ENCODE peak calls at places on chromosomes 11 and 22, in seven cellular contexts. C is Karpas-422, V is GM23248, T is cardiac muscle cell, X is fibroblast of villous mesenchyme, P is NB4, I is kidney. F is an unnamed sample.

GRCh38 chr11:33521384-33521783 is 179.2 kb downstream of the C11orf91 start:
- DNase-seq in C (no peak), V (no peak), P (no peak), T (no peak), I (no peak), X (no peak), F (no peak)

GRCh38 chr11:62792193-62792575 is 378 bp upstream of the TMEM223 start:
- DNase-seq in P (peak), T (peak), V (no peak), I (peak), C (no peak), X (no peak), F (no peak)

GRCh38 chr11:6862961-6863360 is at the start of gene OR10A2:
- DNase-seq in T (peak), I (no peak), V (peak), P (no peak), X (no peak), C (no peak), F (peak)

GRCh38 chr11:109697140-109697843 is 275.3 kb downstream of the C11orf87 start:
- DNase-seq in T (peak), X (peak), C (peak), P (peak), V (peak), I (no peak), F (peak)

GRCh38 chr11:121250843-121251242 is 41.7 kb upstream of the SC5D start:
- DNase-seq in I (no peak), T (no peak), P (no peak), X (no peak), C (no peak), V (peak), F (no peak)

GRCh38 chr11:106974831-106975230 is 43.4 kb downstream of the GUCY1A2 start:
- DNase-seq in T (no peak), C (no peak), X (no peak), P (no peak), I (no peak), V (peak), F (no peak)

GRCh38 chr11:58193403-58193802 is 4.5 kb downstream of the OR9Q2 start:
- DNase-seq in P (no peak), I (no peak), X (no peak), C (no peak), T (no peak), V (no peak), F (no peak)

GRCh38 chr22:39478461-39478860 is 21.6 kb downstream of the MGAT3 start:
- DNase-seq in C (no peak), V (peak), I (peak), P (peak), X (no peak), T (peak), F (no peak)

GRCh38 chr11:120344302-120345004 is 8.2 kb downstream of the ARHGEF12 start:
- DNase-seq in X (peak), C (peak), T (no peak), V (peak), I (no peak), P (peak), F (no peak)

GRCh38 chr22:46557736-46558480 is 20.5 kb upstream of the CELSR1 start:
- DNase-seq in X (no peak), P (no peak), I (peak), V (no peak), C (no peak), T (no peak), F (no peak)

GRCh38 chr11:8777907-8778767 is 95.5 kb downstream of the RPL27A start:
- DNase-seq in V (peak), X (peak), I (no peak), C (no peak), T (no peak), P (no peak), F (peak)

GRCh38 chr11:117039897-117040296 is 58.3 kb downstream of the SIK3 start:
- DNase-seq in I (no peak), P (no peak), C (no peak), V (peak), X (no peak), T (no peak), F (no peak)

GRCh38 chr22:29798318-29798717 is 31.1 kb downstream of the UQCR10 start:
- DNase-seq in I (no peak), T (no peak), C (no peak), X (peak), V (no peak), P (peak), F (no peak)

GRCh38 chr11:110091995-110092576 is 1.1 kb upstream of the ZC3H12C start:
- DNase-seq in I (no peak), P (peak), C (no peak), X (no peak), V (peak), T (no peak), F (no peak)

GRCh38 chr11:128692750-128693578 is 908 bp upstream of the FLI1 start:
- DNase-seq in I (peak), P (peak), V (peak), C (no peak), T (no peak), X (peak), F (no peak)

GRCh38 chr11:46116007-46116711 is 5.1 kb downstream of the PHF21A start:
- DNase-seq in V (no peak), T (no peak), C (no peak), I (no peak), X (no peak), P (no peak), F (no peak)

GRCh38 chr11:120240866-120241265 is 926 bp downstream of the POU2F3 start:
- DNase-seq in T (no peak), X (no peak), C (no peak), P (no peak), V (no peak), I (no peak), F (no peak)

GRCh38 chr11:94553938-94554337 is 10.2 kb downstream of the FUT4 start:
- DNase-seq in V (peak), I (no peak), X (peak), C (no peak), T (no peak), P (peak), F (no peak)

GRCh38 chr11:106491751-106492150 is 414.3 kb downstream of the AASDHPPT start:
- DNase-seq in I (no peak), T (no peak), P (no peak), X (no peak), C (no peak), V (no peak), F (no peak)

GRCh38 chr11:80702264-80702663 is 1261.4 kb upstream of the TENM4 start:
- DNase-seq in C (no peak), I (no peak), V (no peak), P (no peak), T (no peak), X (peak), F (no peak)

GRCh38 chr11:774873-775592 is 2.3 kb downstream of the GATD1 start:
- DNase-seq in X (no peak), I (peak), C (no peak), P (no peak), T (no peak), V (peak), F (no peak)
- H3K4me3 ChIP-seq in X (peak), I (no peak), C (no peak), P (no peak), T (no peak), V (peak), F (peak)

GRCh38 chr11:122977455-122978302 is 4.0 kb downstream of the BSX start:
- DNase-seq in X (no peak), V (peak), P (no peak), T (peak), I (no peak), C (no peak), F (no peak)
- H3K4me3 ChIP-seq in X (no peak), V (peak), P (no peak), T (peak), I (no peak), C (no peak), F (no peak)

GRCh38 chr11:47857485-47858168 is 9.5 kb upstream of the NUP160 start:
- DNase-seq in X (no peak), P (no peak), T (no peak), I (no peak), V (no peak), C (peak), F (no peak)
- H3K4me3 ChIP-seq in X (no peak), P (no peak), T (no peak), I (no peak), V (peak), C (peak), F (no peak)

GRCh38 chr11:13927496-13927895 is 35.0 kb upstream of the SPON1 start:
- DNase-seq in P (no peak), I (no peak), T (no peak), X (no peak), C (no peak), V (no peak), F (no peak)

GRCh38 chr11:13929551-13929950 is 33.0 kb upstream of the SPON1 start:
- DNase-seq in V (no peak), T (peak), X (no peak), I (no peak), P (no peak), C (no peak), F (no peak)

GRCh38 chr11:13928566-13929251 is 33.8 kb upstream of the SPON1 start:
- DNase-seq in T (no peak), X (peak), P (peak), V (peak), I (no peak), C (no peak), F (no peak)

DNA sequence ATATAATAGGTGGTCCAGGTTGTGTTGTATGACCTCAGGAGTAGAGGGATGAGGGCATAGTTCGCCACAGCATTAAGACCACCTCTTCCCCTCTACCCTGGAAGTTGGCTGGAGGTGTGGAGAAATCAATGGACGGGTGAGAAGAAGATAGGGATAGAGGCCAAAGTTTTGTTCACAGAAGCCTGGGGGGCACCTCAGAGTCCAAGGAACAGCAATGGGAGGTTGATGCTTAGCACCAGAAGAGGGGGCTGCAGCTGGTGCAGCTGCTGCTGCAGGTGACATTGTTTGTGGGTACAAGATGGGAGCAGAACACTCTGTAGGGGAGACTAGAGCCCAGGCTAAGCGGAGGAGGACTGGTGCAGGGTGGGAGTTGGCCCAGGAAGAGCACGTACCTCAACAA is 31.2 kb upstream of the SPON1 start:
- DNase-seq in C (no peak), T (no peak), V (no peak), X (no peak), P (no peak), I (no peak), F (no peak)
- H3K4me3 ChIP-seq in C (no peak), T (no peak), V (no peak), X (no peak), P (no peak), I (no peak), F (no peak)

GRCh38 chr11:64059339-64060176 is 23.8 kb downstream of the FLRT1 start:
- DNase-seq in T (no peak), P (no peak), C (no peak), X (no peak), I (no peak), V (no peak), F (no peak)

GRCh38 chr11:64062185-64063039 is 26.7 kb downstream of the FLRT1 start:
- DNase-seq in T (no peak), P (no peak), C (no peak), V (no peak), X (no peak), I (no peak), F (no peak)

GRCh38 chr11:64058494-64058893 is 22.8 kb downstream of the FLRT1 start:
- DNase-seq in T (no peak), X (no peak), P (no peak), V (no peak), I (no peak), C (no peak), F (no peak)

GRCh38 chr11:64060861-64061444 is 25.2 kb downstream of the FLRT1 start:
- DNase-seq in I (no peak), C (peak), T (peak), X (peak), V (peak), P (no peak), F (no peak)

DNA sequence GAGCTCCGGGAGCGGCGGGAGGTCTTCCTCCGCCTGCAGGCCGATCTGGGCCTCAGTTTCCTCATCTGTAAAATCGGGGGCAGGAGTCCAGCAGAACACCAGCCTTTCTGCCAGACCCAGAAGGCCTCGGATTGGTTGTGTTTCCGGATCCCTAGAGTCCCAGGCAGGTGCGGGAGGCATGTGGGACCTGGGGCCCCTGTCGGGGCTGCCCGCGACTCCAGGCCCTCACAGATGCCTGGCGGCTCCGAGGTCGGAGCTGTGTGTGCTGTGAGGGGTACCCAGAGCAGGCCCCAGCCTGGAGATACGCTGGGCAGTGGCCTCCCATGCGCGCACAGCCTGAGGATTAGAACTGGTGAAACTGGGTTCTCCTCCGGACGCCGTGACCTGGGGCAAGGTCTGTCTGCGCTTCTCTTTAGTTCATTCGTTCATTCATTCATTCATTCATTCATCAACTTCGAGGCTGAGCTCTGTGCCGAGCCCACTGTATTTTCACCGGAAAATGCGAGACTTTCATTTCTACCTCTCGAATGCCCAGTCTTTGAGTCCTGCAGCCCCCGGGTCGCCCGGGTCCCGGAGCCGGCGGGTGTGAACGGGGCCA is 24.6 kb downstream of the FLRT1 start:
- DNase-seq in T (no peak), P (no peak), X (no peak), C (no peak), I (no peak), V (no peak), F (no peak)
- H3K4me3 ChIP-seq in T (peak), P (no peak), X (peak), C (peak), I (no peak), V (peak), F (peak)

GRCh38 chr11:10489444-10489785 is 34.4 kb downstream of the AMPD3 start:
- DNase-seq in I (no peak), V (no peak), P (no peak), T (no peak), C (no peak), X (no peak), F (no peak)

GRCh38 chr11:10488121-10488580 is 33.1 kb downstream of the AMPD3 start:
- DNase-seq in V (no peak), T (no peak), P (no peak), X (no peak), C (no peak), I (no peak), F (no peak)

GRCh38 chr11:10490398-10491232 is 35.6 kb downstream of the AMPD3 start:
- DNase-seq in C (no peak), V (peak), I (peak), P (peak), X (peak), T (peak), F (peak)

GRCh38 chr11:10488581-10489443 is 33.7 kb downstream of the AMPD3 start:
- DNase-seq in I (no peak), X (no peak), C (no peak), T (no peak), V (no peak), P (no peak), F (no peak)

DNA sequence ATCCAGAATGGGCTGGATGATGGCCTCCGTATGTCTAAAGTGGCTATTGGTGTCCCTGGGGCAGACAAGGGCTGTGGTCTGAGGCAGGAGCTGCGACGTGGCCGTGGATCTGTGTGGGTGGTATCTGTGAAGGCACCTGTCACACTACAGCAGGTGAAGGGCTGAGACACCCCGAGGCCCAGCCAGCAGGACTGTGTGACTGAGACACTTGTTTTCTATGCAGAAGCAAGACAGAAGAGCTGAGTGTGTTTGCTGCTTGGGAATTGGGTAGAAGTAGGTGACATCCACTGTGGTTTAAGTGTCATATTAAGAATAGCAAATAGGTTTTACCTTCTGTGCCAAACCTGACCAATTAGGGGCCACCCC is 35.0 kb downstream of the AMPD3 start:
- DNase-seq in T (no peak), P (no peak), C (no peak), I (no peak), V (no peak), X (no peak), F (no peak)
- H3K4me3 ChIP-seq in T (no peak), P (no peak), C (no peak), I (no peak), V (no peak), X (no peak), F (no peak)

GRCh38 chr11:86193297-86194095 is 51.1 kb upstream of the EED start:
- DNase-seq in I (peak), P (peak), T (peak), X (peak), V (peak), C (peak), F (peak)
- H3K4me3 ChIP-seq in I (peak), P (peak), T (peak), X (no peak), V (peak), C (peak), F (no peak)

DNA sequence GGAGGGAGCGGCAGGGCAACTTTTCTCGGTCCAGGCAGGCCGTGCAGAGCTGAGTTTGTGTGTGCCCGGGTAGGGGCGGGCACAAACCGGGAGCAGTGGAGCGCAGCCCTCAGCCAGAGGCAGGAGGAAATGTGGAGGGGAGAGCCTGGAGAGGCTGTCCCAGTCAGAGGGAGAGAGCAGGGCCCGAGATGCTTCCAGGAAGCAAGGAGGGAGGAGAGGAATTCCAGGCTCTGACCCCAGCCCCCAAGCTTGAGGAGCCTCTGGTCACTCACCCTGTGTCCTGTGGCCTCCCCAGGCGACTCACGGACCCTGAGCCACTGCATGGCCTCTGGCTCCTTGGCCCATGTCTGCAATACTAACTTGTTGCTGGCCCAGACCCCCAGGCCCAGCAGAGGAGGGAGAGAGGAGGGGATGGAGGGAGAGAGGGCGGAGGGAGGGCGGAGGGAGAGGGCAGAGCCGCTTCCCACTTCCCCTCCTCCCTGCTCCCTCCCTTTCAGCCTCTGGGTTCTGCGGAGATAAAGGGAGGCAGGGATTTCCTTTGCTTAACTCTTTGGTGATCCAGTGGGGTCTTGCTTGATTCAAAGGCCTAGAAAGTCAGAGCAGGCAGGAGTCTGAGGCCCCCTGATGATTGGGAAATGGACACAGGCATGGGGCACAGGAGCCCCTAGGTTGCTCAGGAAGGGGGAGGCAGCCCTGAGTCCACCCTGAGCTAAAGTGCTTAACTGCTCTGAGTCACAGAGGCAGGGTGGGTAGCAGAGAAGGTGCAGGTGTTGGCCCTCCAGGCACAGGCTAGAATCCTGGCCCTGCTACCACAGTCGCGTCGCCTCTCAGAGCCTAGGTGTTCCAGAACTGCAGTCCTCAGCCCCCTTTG is at the start of gene C1QTNF6:
- DNase-seq in T (peak), C (no peak), P (no peak), X (peak), I (peak), V (peak), F (no peak)
- H3K4me3 ChIP-seq in T (peak), C (no peak), P (no peak), X (peak), I (peak), V (peak), F (peak)

F was measured in astrocyte of the cerebellum.